ENCODE peak calls at places on chromosomes 3 and 15, in five cellular contexts. R is fibroblast of the aortic adventitia, E is omental fat pad, W is AG09319, F is pancreas. S is an unnamed sample.

GRCh38 chr3:159899198-159899597 is 89.4 kb upstream of the IL12A start:
- DNase-seq in E (no peak), F (no peak), W (no peak), R (no peak), S (no peak)

GRCh38 chr3:11903047-11903446 is 56.4 kb upstream of the TAMM41 start:
- DNase-seq in W (no peak), R (no peak), E (no peak), F (no peak), S (no peak)

GRCh38 chr15:40248006-40248783 is 9.3 kb downstream of the PAK6 start:
- DNase-seq in W (no peak), F (peak), E (no peak), R (no peak), S (no peak)

GRCh38 chr3:13633176-13633575 is 84.3 kb downstream of the FBLN2 start:
- DNase-seq in W (no peak), R (no peak), E (no peak), F (peak), S (no peak)

GRCh38 chr15:69034352-69034751 is 19.9 kb downstream of the NOX5 start:
- DNase-seq in R (peak), W (no peak), E (no peak), F (no peak), S (no peak)

GRCh38 chr15:57146394-57147140 is 228.1 kb downstream of the TCF12 start:
- DNase-seq in F (no peak), E (no peak), W (peak), R (peak), S (no peak)

GRCh38 chr15:80878242-80878866 is 99.2 kb downstream of the CEMIP start:
- DNase-seq in R (no peak), E (no peak), F (no peak), W (no peak), S (no peak)

GRCh38 chr3:99248130-99248529 is 346.6 kb upstream of the DCBLD2 start:
- DNase-seq in F (no peak), R (no peak), E (no peak), W (no peak), S (no peak)

GRCh38 chr3:81463761-81464160 is 297.7 kb downstream of the GBE1 start:
- DNase-seq in E (no peak), F (no peak), R (peak), W (no peak), S (no peak)

GRCh38 chr15:100945006-100945405 is 25.8 kb downstream of the LRRK1 start:
- DNase-seq in F (no peak), W (no peak), E (no peak), R (no peak), S (no peak)

GRCh38 chr3:99872633-99873254 is 55.1 kb downstream of the CMSS1 start:
- DNase-seq in E (no peak), W (no peak), R (peak), F (no peak), S (no peak)

GRCh38 chr3:135215516-135215915 is 420.5 kb downstream of the EPHB1 start:
- DNase-seq in R (peak), F (no peak), W (no peak), E (no peak), S (no peak)

GRCh38 chr3:66738625-66739330 is 238.0 kb upstream of the LRIG1 start:
- DNase-seq in F (no peak), E (no peak), W (no peak), R (peak), S (no peak)

GRCh38 chr3:99534951-99535704 is 103.3 kb upstream of the COL8A1 start:
- DNase-seq in F (no peak), R (peak), W (no peak), E (no peak), S (peak)

GRCh38 chr3:11591006-11591360 is 52.7 kb downstream of the VGLL4 start:
- DNase-seq in W (no peak), E (no peak), F (no peak), R (peak), S (no peak)

GRCh38 chr3:193962986-193963683 is 172.8 kb upstream of the HES1 start:
- DNase-seq in F (no peak), W (no peak), E (no peak), R (no peak), S (no peak)

GRCh38 chr3:184229424-184230080 is at the start of gene VWA5B2:
- DNase-seq in W (no peak), E (no peak), R (no peak), F (peak), S (peak)

GRCh38 chr3:98734737-98735136 is 28.4 kb upstream of the ST3GAL6 start:
- DNase-seq in E (no peak), W (no peak), F (no peak), R (peak), S (no peak)

GRCh38 chr3:184773341-184774186 is 38.4 kb upstream of the VPS8 start:
- DNase-seq in W (no peak), F (no peak), E (no peak), R (peak), S (peak)

GRCh38 chr3:27358372-27358771 is 10.8 kb downstream of the NEK10 start:
- DNase-seq in F (no peak), W (no peak), R (no peak), E (no peak), S (no peak)

GRCh38 chr15:90982135-90982534 is 12.2 kb downstream of the PRC1 start:
- DNase-seq in R (peak), F (no peak), E (no peak), W (no peak), S (no peak)

GRCh38 chr3:170738756-170739155 is 131.2 kb downstream of the RPL22L1 start:
- DNase-seq in F (no peak), E (no peak), R (no peak), W (no peak), S (no peak)

GRCh38 chr3:183464480-183464879 is 36.1 kb upstream of the MCF2L2 start:
- DNase-seq in E (no peak), R (no peak), F (no peak), W (no peak), S (no peak)

GRCh38 chr3:129180461-129180860 is 3.2 kb downstream of the CNBP start:
- DNase-seq in F (no peak), R (peak), W (no peak), E (no peak), S (no peak)

GRCh38 chr3:55160241-55160877 is 232.5 kb upstream of the LRTM1 start:
- DNase-seq in F (no peak), E (no peak), W (peak), R (peak), S (peak)

GRCh38 chr3:127458698-127459097 is 131.8 kb downstream of the TPRA1 start:
- DNase-seq in W (no peak), F (no peak), R (no peak), E (no peak), S (peak)

GRCh38 chr15:28123408-28124023 is 24.4 kb upstream of the OCA2 start:
- DNase-seq in E (no peak), R (peak), W (no peak), F (peak), S (peak)

GRCh38 chr3:105951043-105951442 is 82.2 kb upstream of the CBLB start:
- DNase-seq in F (no peak), E (no peak), W (no peak), R (no peak), S (no peak)

GRCh38 chr15:58793862-58794261 is 22.8 kb downstream of the MINDY2 start:
- DNase-seq in R (peak), W (no peak), E (no peak), F (no peak), S (no peak)

GRCh38 chr3:71987828-71988227 is 202.9 kb upstream of the PROK2 start:
- DNase-seq in E (no peak), W (no peak), R (no peak), F (no peak), S (no peak)

GRCh38 chr3:32238027-32238815 is at the start of gene CMTM8:
- DNase-seq in F (peak), R (no peak), W (no peak), E (no peak), S (peak)

GRCh38 chr3:73225161-73225861 is 163.9 kb downstream of the EBLN2 start:
- DNase-seq in R (no peak), E (no peak), F (no peak), W (no peak), S (no peak)

GRCh38 chr3:142844339-142844977 is 44.4 kb downstream of the PCOLCE2 start:
- DNase-seq in R (peak), E (no peak), F (no peak), W (no peak), S (no peak)
- TF ChIP-seq CTCF in R (peak), E (no peak), F (no peak), W (peak), S (peak)

DNA sequence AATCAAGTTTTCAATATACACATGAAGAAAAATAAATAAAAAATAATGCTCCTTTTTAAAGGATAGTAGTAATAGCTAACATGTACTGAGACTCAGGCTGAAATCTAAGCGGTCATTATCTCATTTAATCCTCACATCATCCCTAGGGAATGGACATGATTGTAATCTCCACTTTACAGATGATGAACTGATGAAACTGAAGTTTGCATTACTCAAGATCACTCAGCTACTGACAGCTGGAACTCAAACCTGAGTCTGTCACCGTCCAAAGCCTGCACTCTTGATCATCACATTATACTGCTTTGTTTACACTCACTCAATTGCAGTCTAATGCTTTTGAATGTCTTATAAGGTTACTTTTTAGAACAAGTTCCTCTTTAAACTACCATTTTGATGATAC is 3.2 kb downstream of the NPTN start:
- DNase-seq in F (no peak), E (no peak), W (no peak), R (no peak), S (no peak)
- TF ChIP-seq CTCF in F (no peak), E (no peak), W (no peak), R (no peak), S (no peak)

GRCh38 chr3:53182759-53183355 is 21.8 kb downstream of the PRKCD start:
- DNase-seq in E (no peak), R (no peak), F (no peak), W (no peak), S (no peak)

GRCh38 chr3:53181024-53181371 is 20.0 kb downstream of the PRKCD start:
- DNase-seq in E (no peak), W (no peak), F (no peak), R (no peak), S (no peak)

GRCh38 chr3:53180305-53181023 is 19.5 kb downstream of the PRKCD start:
- DNase-seq in W (no peak), E (no peak), F (no peak), R (no peak), S (no peak)

GRCh38 chr3:53179580-53179979 is 18.6 kb downstream of the PRKCD start:
- DNase-seq in E (no peak), F (no peak), R (no peak), W (no peak), S (no peak)

DNA sequence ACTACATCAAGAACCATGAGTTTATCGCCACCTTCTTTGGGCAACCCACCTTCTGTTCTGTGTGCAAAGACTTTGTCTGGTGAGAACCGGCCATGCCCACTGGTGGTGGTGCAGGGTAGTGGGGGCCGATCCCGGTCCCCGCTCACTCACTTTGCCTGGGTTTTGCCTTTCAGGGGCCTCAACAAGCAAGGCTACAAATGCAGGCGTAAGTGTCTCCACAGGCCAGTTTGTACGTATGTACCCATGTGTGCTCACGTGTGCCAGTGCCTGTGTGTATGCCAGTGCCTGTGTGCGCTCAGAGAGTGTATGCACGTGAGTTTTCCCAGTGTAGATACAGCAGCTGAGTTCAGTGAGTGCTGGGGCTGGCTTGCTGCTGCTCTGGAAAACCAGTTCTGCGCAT is 20.5 kb downstream of the PRKCD start:
- DNase-seq in R (no peak), W (no peak), E (no peak), F (no peak), S (no peak)
- TF ChIP-seq CTCF in R (no peak), W (no peak), E (no peak), F (no peak), S (no peak)

DNA sequence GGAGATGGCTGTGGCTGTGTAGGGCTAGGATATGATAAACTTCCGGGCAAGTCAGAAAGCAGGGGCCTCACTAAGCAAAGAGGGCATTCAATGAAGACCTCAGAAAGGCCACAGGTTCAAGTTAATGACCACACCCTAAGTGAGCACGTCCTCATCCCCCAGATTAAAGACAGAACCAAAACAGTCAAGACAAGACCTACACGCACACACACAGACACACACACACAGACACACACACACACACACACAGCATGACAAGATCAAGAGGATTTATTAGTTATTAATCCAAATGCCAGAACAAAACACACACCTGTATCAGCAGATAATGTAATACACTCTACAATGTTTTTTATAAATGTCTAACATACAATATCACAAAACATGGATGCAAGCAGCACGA is 546.2 kb downstream of the FGF12 start:
- DNase-seq in W (no peak), E (no peak), F (no peak), R (no peak), S (no peak)
- TF ChIP-seq CTCF in W (no peak), E (no peak), F (no peak), R (no peak), S (no peak)

GRCh38 chr3:61858054-61858453 is 296.7 kb downstream of the PTPRG start:
- DNase-seq in F (no peak), E (no peak), W (no peak), R (peak), S (no peak)
- TF ChIP-seq CTCF in F (no peak), E (no peak), W (peak), R (peak), S (peak)

GRCh38 chr15:53716909-53717878 is 42.3 kb downstream of the WDR72 start:
- DNase-seq in E (no peak), F (no peak), W (no peak), R (no peak), S (no peak)
- TF ChIP-seq CTCF in E (no peak), F (no peak), W (no peak), R (no peak), S (peak)

GRCh38 chr3:50174517-50174895 is 16.9 kb upstream of the GNAT1 start:
- DNase-seq in F (peak), E (no peak), W (no peak), R (no peak), S (no peak)

GRCh38 chr3:50174947-50175524 is 16.4 kb upstream of the GNAT1 start:
- DNase-seq in E (no peak), W (no peak), R (no peak), F (peak), S (no peak)

GRCh38 chr3:50171540-50172301 is 16.6 kb downstream of the SEMA3F start:
- DNase-seq in E (no peak), F (peak), R (no peak), W (no peak), S (no peak)

GRCh38 chr3:50172615-50173220 is 17.6 kb downstream of the SEMA3F start:
- DNase-seq in W (no peak), E (no peak), R (no peak), F (peak), S (no peak)

DNA sequence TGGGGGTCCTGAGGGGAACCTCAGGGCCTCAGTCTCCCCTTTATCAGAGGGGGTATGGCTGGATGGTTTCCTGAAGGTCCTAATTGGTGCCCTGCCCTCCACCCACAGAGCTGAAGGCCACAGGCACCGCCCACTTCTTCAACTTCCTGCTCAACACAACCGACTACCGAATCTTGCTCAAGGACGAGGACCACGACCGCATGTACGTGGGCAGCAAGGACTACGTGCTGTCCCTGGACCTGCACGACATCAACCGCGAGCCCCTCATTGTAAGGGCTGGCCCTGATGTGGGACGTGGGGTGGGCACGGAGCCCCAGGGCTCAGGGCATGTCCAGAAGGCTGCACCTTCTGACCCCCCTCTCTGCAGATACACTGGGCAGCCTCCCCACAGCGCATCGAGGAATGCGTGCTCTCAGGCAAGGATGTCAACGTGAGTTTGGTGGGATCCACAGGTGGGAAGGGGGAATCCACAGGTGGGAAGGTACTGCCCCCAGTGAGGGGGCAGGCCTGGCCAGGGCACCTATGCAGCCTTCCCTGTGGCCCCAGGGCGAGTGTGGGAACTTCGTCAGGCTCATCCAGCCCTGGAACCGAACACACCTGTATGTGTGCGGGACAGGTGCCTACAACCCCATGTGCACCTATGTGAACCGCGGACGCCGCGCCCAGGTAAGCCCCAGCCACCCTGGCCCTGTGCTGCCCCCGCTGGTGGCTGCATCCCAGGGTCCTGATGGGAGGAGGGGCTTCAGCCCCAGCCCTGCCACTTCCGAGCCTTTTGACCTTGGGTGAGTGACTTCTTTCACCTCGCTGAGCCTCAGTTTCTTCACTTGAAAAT is 17.5 kb upstream of the GNAT1 start:
- DNase-seq in R (no peak), W (no peak), E (no peak), F (peak), S (no peak)
- TF ChIP-seq CTCF in R (no peak), W (no peak), E (no peak), F (no peak), S (no peak)

GRCh38 chr15:49620174-49620573 is 444 bp downstream of the FAM227B start:
- DNase-seq in R (peak), E (no peak), W (no peak), F (no peak), S (no peak)

GRCh38 chr15:49622561-49622960 is 1.7 kb downstream of the DTWD1 start:
- DNase-seq in F (no peak), W (no peak), E (no peak), R (peak), S (no peak)

GRCh38 chr15:49619226-49619625 is 1.4 kb downstream of the FAM227B start:
- DNase-seq in F (no peak), R (no peak), E (no peak), W (no peak), S (no peak)

GRCh38 chr15:49621327-49622210 is 721 bp downstream of the DTWD1 start:
- DNase-seq in E (no peak), F (no peak), R (peak), W (no peak), S (no peak)

GRCh38 chr15:49620658-49621326 is at the start of the genes DTWD1 and FAM227B:
- DNase-seq in F (peak), R (peak), E (peak), W (peak), S (peak)
- TF ChIP-seq CTCF in F (no peak), R (no peak), E (no peak), W (no peak), S (no peak)

S was measured in nephron progenitor cell.